ENCODE peak calls at places on chromosomes 5 and 9, in five cellular contexts. One of them, this sample, is unnamed.
A peak's percentile ranks its signal among the peaks of the same experiment; 100 is the strongest.

GRCh38 chr5:54774281-54775171 is 210.9 kb downstream of the ESM1 start:
- DNase-seq in Peyer's patch: no peak
- DNase-seq in astrocyte: no peak
- DNase-seq in AG04449: no peak
- DNase-seq in left lung: peak; percentile 40
- DNase-seq in this sample: peak; percentile 91

GRCh38 chr9:80867731-80868130 is 821.6 kb downstream of the TLE1 start:
- DNase-seq in astrocyte: peak; percentile 47
- DNase-seq in left lung: no peak
- DNase-seq in Peyer's patch: no peak
- DNase-seq in AG04449: peak; percentile 5
- DNase-seq in this sample: no peak

GRCh38 chr5:43429016-43429415 is 16.8 kb upstream of the CCL28 start:
- DNase-seq in AG04449: no peak
- DNase-seq in left lung: no peak
- DNase-seq in astrocyte: no peak
- DNase-seq in Peyer's patch: no peak
- DNase-seq in this sample: no peak

GRCh38 chr5:74578356-74579044 is 62.0 kb downstream of the ENC1 start:
- DNase-seq in left lung: no peak
- DNase-seq in AG04449: no peak
- DNase-seq in astrocyte: no peak
- DNase-seq in Peyer's patch: no peak
- DNase-seq in this sample: no peak

GRCh38 chr5:89265511-89266169 is 382.7 kb upstream of the MEF2C start:
- DNase-seq in left lung: no peak
- DNase-seq in Peyer's patch: no peak
- DNase-seq in AG04449: peak; percentile 82
- DNase-seq in astrocyte: peak; percentile 91
- DNase-seq in this sample: no peak

GRCh38 chr9:95772320-95773060 is 103.0 kb upstream of the ERCC6L2 start:
- DNase-seq in astrocyte: peak; percentile 66
- DNase-seq in left lung: peak; percentile 66
- DNase-seq in Peyer's patch: no peak
- DNase-seq in AG04449: no peak
- DNase-seq in this sample: peak; percentile 70

GRCh38 chr9:93183663-93184438 is at the start of gene WNK2:
- DNase-seq in AG04449: no peak
- DNase-seq in Peyer's patch: no peak
- DNase-seq in left lung: no peak
- DNase-seq in astrocyte: no peak
- DNase-seq in this sample: no peak

GRCh38 chr5:154271466-154271865 is 80.9 kb downstream of the GALNT10 start:
- DNase-seq in AG04449: no peak
- DNase-seq in Peyer's patch: no peak
- DNase-seq in left lung: no peak
- DNase-seq in astrocyte: no peak
- DNase-seq in this sample: no peak

GRCh38 chr5:10860645-10861455 is 99.8 kb upstream of the DAP start:
- DNase-seq in AG04449: peak; percentile 34
- DNase-seq in Peyer's patch: no peak
- DNase-seq in astrocyte: peak; percentile 79
- DNase-seq in left lung: no peak
- DNase-seq in this sample: no peak

GRCh38 chr9:81650836-81651545 is 38.4 kb downstream of the TLE1 start:
- DNase-seq in astrocyte: no peak
- DNase-seq in Peyer's patch: no peak
- DNase-seq in left lung: no peak
- DNase-seq in AG04449: no peak
- DNase-seq in this sample: no peak

GRCh38 chr5:158223054-158223453 is 364.1 kb upstream of the CLINT1 start:
- DNase-seq in left lung: no peak
- DNase-seq in astrocyte: no peak
- DNase-seq in Peyer's patch: no peak
- DNase-seq in AG04449: no peak
- DNase-seq in this sample: no peak

GRCh38 chr5:139741823-139742172 is 53.8 kb upstream of the PSD2 start:
- DNase-seq in astrocyte: no peak
- DNase-seq in AG04449: no peak
- DNase-seq in Peyer's patch: no peak
- DNase-seq in left lung: no peak
- DNase-seq in this sample: no peak

GRCh38 chr9:24698864-24699518 is 153.3 kb upstream of the IZUMO3 start:
- DNase-seq in AG04449: no peak
- DNase-seq in astrocyte: no peak
- DNase-seq in Peyer's patch: no peak
- DNase-seq in left lung: no peak
- DNase-seq in this sample: no peak

GRCh38 chr9:79687131-79687447 is 115.3 kb downstream of the TLE4 start:
- DNase-seq in astrocyte: no peak
- DNase-seq in AG04449: no peak
- DNase-seq in Peyer's patch: peak; percentile 19
- DNase-seq in left lung: no peak
- DNase-seq in this sample: no peak

GRCh38 chr9:94913550-94913949 is 187.1 kb downstream of the AOPEP start:
- DNase-seq in left lung: no peak
- DNase-seq in AG04449: no peak
- DNase-seq in Peyer's patch: no peak
- DNase-seq in astrocyte: no peak
- DNase-seq in this sample: no peak

GRCh38 chr5:55421074-55421529 is 113.3 kb downstream of the MTREX start:
- DNase-seq in Peyer's patch: no peak
- DNase-seq in astrocyte: peak; percentile 43
- DNase-seq in left lung: no peak
- DNase-seq in AG04449: no peak
- DNase-seq in this sample: no peak

GRCh38 chr5:132483101-132483500 is 7.5 kb downstream of the IRF1 start:
- DNase-seq in astrocyte: no peak
- DNase-seq in Peyer's patch: no peak
- DNase-seq in left lung: no peak
- DNase-seq in AG04449: no peak
- DNase-seq in this sample: peak; percentile 27

GRCh38 chr9:137710751-137711150 is 91.9 kb downstream of the EHMT1 start:
- DNase-seq in Peyer's patch: no peak
- DNase-seq in left lung: no peak
- DNase-seq in astrocyte: no peak
- DNase-seq in AG04449: no peak
- DNase-seq in this sample: no peak

GRCh38 chr5:141762316-141762715 is 80.3 kb upstream of the ARAP3 start:
- DNase-seq in Peyer's patch: no peak
- DNase-seq in left lung: no peak
- DNase-seq in AG04449: no peak
- DNase-seq in astrocyte: no peak
- DNase-seq in this sample: no peak

GRCh38 chr9:15622596-15622995 is 69.8 kb downstream of the CCDC171 start:
- DNase-seq in Peyer's patch: no peak
- DNase-seq in left lung: no peak
- DNase-seq in astrocyte: peak; percentile 12
- DNase-seq in AG04449: no peak
- DNase-seq in this sample: no peak

GRCh38 chr5:100790170-100790665 is 112.9 kb downstream of the ST8SIA4 start:
- DNase-seq in left lung: no peak
- DNase-seq in Peyer's patch: no peak
- DNase-seq in AG04449: no peak
- DNase-seq in astrocyte: no peak
- DNase-seq in this sample: no peak

GRCh38 chr5:147426928-147427327 is 82.9 kb downstream of the DPYSL3 start:
- DNase-seq in AG04449: no peak
- DNase-seq in Peyer's patch: no peak
- DNase-seq in astrocyte: no peak
- DNase-seq in left lung: no peak
- DNase-seq in this sample: no peak

GRCh38 chr9:130883479-130883878 is 13.1 kb downstream of the QRFP start:
- DNase-seq in AG04449: no peak
- DNase-seq in astrocyte: no peak
- DNase-seq in Peyer's patch: no peak
- DNase-seq in left lung: no peak
- DNase-seq in this sample: no peak

GRCh38 chr5:32865475-32865874 is 154.4 kb downstream of the NPR3 start:
- DNase-seq in Peyer's patch: no peak
- DNase-seq in left lung: no peak
- DNase-seq in AG04449: no peak
- DNase-seq in astrocyte: peak; percentile 77
- DNase-seq in this sample: no peak

GRCh38 chr5:135697959-135698345 is 119.2 kb upstream of the CXCL14 start:
- DNase-seq in AG04449: no peak
- DNase-seq in Peyer's patch: no peak
- DNase-seq in astrocyte: no peak
- DNase-seq in left lung: no peak
- DNase-seq in this sample: no peak

GRCh38 chr9:11206925-11207324 is 594.1 kb upstream of the PTPRD start:
- DNase-seq in Peyer's patch: no peak
- DNase-seq in left lung: no peak
- DNase-seq in AG04449: no peak
- DNase-seq in astrocyte: no peak
- DNase-seq in this sample: no peak

GRCh38 chr5:133943475-133943817 is 25.0 kb downstream of the C5orf15 start:
- DNase-seq in AG04449: no peak
- DNase-seq in left lung: no peak
- DNase-seq in Peyer's patch: no peak
- DNase-seq in astrocyte: no peak
- DNase-seq in this sample: no peak

GRCh38 chr9:12790883-12791282 is 16.1 kb downstream of the LURAP1L start:
- DNase-seq in astrocyte: no peak
- DNase-seq in AG04449: no peak
- DNase-seq in left lung: no peak
- DNase-seq in Peyer's patch: no peak
- DNase-seq in this sample: no peak
- H3K4me3 ChIP-seq in astrocyte: no peak overlapping the region
- H3K4me3 ChIP-seq in AG04449: no peak overlapping the region
- H3K4me3 ChIP-seq in left lung: no peak overlapping the region
- H3K4me3 ChIP-seq in Peyer's patch: no peak overlapping the region
- H3K4me3 ChIP-seq in this sample: no peak overlapping the region

DNA sequence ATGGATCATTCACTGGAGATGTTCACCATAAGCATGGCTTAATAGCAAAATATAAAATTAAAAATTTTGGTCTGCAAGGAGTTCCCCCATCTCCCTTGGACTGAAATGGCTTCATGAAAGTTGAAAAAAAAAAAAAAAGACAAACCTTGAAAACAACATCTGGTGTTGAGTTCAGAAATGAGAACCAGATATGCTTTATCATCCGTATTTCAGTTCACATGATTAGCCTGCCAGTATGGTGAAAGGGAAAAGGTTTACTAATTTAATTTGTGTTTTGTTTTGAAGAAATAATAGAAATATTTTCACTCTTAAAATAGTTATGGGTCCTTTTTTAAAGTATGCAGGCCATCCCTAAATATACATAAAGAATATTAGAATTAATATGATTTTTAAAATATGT is 67.8 kb downstream of the TMEM167A start:
- DNase-seq in Peyer's patch: no peak
- DNase-seq in left lung: no peak
- DNase-seq in astrocyte: no peak
- DNase-seq in AG04449: no peak
- DNase-seq in this sample: no peak
- H3K4me3 ChIP-seq in Peyer's patch: no peak overlapping the region
- H3K4me3 ChIP-seq in left lung: no peak overlapping the region
- H3K4me3 ChIP-seq in astrocyte: no peak overlapping the region
- H3K4me3 ChIP-seq in AG04449: no peak overlapping the region
- H3K4me3 ChIP-seq in this sample: no peak overlapping the region

GRCh38 chr5:95730011-95730700 is 980 bp upstream of the RHOBTB3 start:
- DNase-seq in left lung: no peak
- DNase-seq in Peyer's patch: no peak
- DNase-seq in astrocyte: no peak
- DNase-seq in AG04449: no peak
- DNase-seq in this sample: no peak

GRCh38 chr5:95730730-95731570 is at the start of gene RHOBTB3:
- DNase-seq in AG04449: peak; percentile 60
- DNase-seq in Peyer's patch: peak; percentile 46
- DNase-seq in left lung: peak; percentile 93
- DNase-seq in astrocyte: peak; percentile 90
- DNase-seq in this sample: peak; percentile 92

GRCh38 chr5:95728494-95729114 is 2.5 kb upstream of the RHOBTB3 start:
- DNase-seq in astrocyte: peak; percentile 55
- DNase-seq in Peyer's patch: no peak
- DNase-seq in left lung: no peak
- DNase-seq in AG04449: no peak
- DNase-seq in this sample: no peak

GRCh38 chr5:95727764-95728191 is 3.4 kb upstream of the RHOBTB3 start:
- DNase-seq in left lung: no peak
- DNase-seq in Peyer's patch: no peak
- DNase-seq in AG04449: no peak
- DNase-seq in astrocyte: peak; percentile 82
- DNase-seq in this sample: no peak

DNA sequence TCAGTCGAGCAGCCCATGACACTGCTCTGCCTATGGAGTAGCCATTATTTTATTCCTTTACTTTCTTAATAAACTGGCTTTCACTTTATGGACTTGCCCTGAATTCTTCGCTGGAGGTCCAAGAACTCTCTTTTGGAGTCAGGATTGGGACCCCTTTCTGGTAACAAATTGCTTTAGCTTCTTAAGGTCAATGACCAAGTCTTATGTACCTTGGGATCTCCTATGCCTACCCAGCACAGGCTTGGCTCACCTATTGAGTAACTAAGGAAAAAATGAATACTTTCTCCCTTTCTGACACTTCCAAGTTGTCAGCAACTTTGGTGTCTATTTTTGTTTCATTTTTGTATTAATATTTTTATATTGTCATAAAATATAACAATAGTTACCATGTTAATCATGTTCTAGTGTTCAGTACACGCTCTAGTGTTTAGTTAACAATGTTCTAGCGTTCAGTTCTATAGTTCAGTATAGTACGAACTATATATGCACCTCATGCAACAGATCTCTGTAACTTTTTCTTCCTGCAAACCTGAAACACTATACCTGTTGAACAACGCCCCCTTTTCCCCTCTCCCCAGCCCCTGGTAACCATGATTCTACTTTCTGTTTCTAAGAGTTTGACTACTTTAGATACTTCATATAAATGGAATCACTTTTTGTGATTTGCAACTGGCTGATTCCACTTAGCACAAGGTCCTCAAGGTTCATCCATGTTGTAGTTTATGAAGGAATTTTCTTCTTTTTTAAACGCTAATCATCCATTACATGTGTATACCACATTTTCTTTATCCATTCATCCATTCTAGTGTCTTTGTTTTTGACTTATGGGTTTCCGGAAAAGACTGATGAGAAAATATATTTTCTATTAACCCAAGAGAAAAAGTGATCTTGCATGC is 1.8 kb upstream of the RHOBTB3 start:
- DNase-seq in left lung: no peak
- DNase-seq in astrocyte: no peak
- DNase-seq in Peyer's patch: no peak
- DNase-seq in AG04449: no peak
- DNase-seq in this sample: no peak
- H3K4me3 ChIP-seq in left lung: no peak overlapping the region
- H3K4me3 ChIP-seq in astrocyte: no peak overlapping the region
- H3K4me3 ChIP-seq in Peyer's patch: no peak overlapping the region
- H3K4me3 ChIP-seq in AG04449: no peak overlapping the region
- H3K4me3 ChIP-seq in this sample: no peak overlapping the region

DNA sequence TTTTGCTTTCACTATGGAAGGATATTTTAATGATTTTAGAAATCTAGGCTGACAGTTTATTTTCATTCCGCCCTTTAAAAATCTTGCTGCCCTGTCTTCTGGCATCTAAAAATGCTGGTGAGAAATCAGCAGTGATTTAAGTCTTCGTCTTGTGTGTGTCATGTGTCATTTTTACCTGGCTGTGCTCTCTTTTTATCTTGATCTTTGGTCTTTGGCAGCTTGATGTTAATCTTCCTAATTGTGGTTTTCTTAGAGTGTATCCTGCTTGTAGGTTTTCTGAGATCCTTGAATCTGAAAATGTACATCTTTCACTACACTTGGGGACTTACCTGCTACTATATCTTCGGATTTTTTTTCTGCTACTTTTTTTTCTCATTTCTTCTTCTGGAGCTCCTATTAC is 11.9 kb upstream of the LPCAT1 start:
- DNase-seq in left lung: no peak
- DNase-seq in astrocyte: no peak
- DNase-seq in Peyer's patch: no peak
- DNase-seq in AG04449: no peak
- DNase-seq in this sample: no peak
- H3K4me3 ChIP-seq in left lung: no peak overlapping the region
- H3K4me3 ChIP-seq in astrocyte: no peak overlapping the region
- H3K4me3 ChIP-seq in Peyer's patch: no peak overlapping the region
- H3K4me3 ChIP-seq in AG04449: no peak overlapping the region
- H3K4me3 ChIP-seq in this sample: no peak overlapping the region